ENCODE peak calls at places on chromosomes 13 and 19, in five cellular contexts. One of them, this sample, is unnamed.
A peak's percentile ranks its signal among the peaks of the same experiment; 100 is the strongest.

GRCh38 chr19:40312533-40312932 is 27.4 kb upstream of the AKT2 start:
- DNase-seq in H1: no peak
- DNase-seq in K562: no peak
- DNase-seq in HepG2: no peak
- DNase-seq in HCT116: no peak
- DNase-seq in this sample: no peak

GRCh38 chr19:58575183-58576041 is 2.3 kb upstream of the MZF1 start:
- DNase-seq in H1: peak; percentile 87
- DNase-seq in K562: peak; percentile 87
- DNase-seq in HepG2: peak; percentile 83
- DNase-seq in HCT116: peak; percentile 79
- DNase-seq in this sample: peak; percentile 58

GRCh38 chr19:15199652-15200574 is 882 bp downstream of the NOTCH3 start:
- DNase-seq in H1: peak; percentile 94
- DNase-seq in K562: peak; percentile 59
- DNase-seq in HepG2: no peak
- DNase-seq in HCT116: no peak
- DNase-seq in this sample: no peak

GRCh38 chr13:67763316-67763715 is 533.2 kb upstream of the PCDH9 start:
- DNase-seq in H1: no peak
- DNase-seq in K562: no peak
- DNase-seq in HepG2: no peak
- DNase-seq in HCT116: no peak
- DNase-seq in this sample: no peak

GRCh38 chr19:1067341-1068103 is 555 bp downstream of the ARHGAP45 start:
- DNase-seq in H1: no peak
- DNase-seq in K562: peak; percentile 46
- DNase-seq in HepG2: no peak
- DNase-seq in HCT116: no peak
- DNase-seq in this sample: no peak

GRCh38 chr13:45119469-45119989 is 781 bp upstream of the GTF2F2 start:
- DNase-seq in H1: no peak
- DNase-seq in K562: no peak
- DNase-seq in HepG2: no peak
- DNase-seq in HCT116: no peak
- DNase-seq in this sample: peak; percentile 26

GRCh38 chr13:109790951-109791605 is 4.7 kb upstream of the IRS2 start:
- DNase-seq in H1: no peak
- DNase-seq in K562: no peak
- DNase-seq in HepG2: peak; percentile 22
- DNase-seq in HCT116: no peak
- DNase-seq in this sample: no peak

GRCh38 chr19:42149447-42150202 is 17.4 kb upstream of the POU2F2 start:
- DNase-seq in H1: no peak
- DNase-seq in K562: no peak
- DNase-seq in HepG2: no peak
- DNase-seq in HCT116: no peak
- DNase-seq in this sample: no peak

GRCh38 chr19:44748426-44749254 is at the start of gene BCL3:
- DNase-seq in H1: no peak
- DNase-seq in K562: peak; percentile 70
- DNase-seq in HepG2: no peak
- DNase-seq in HCT116: no peak
- DNase-seq in this sample: no peak

GRCh38 chr13:113041821-113042335 is 63.7 kb upstream of the F7 start:
- DNase-seq in H1: no peak
- DNase-seq in K562: no peak
- DNase-seq in HepG2: no peak
- DNase-seq in HCT116: no peak
- DNase-seq in this sample: no peak

GRCh38 chr19:33815410-33816340 is 19.0 kb downstream of the KCTD15 start:
- DNase-seq in H1: no peak
- DNase-seq in K562: no peak
- DNase-seq in HepG2: no peak
- DNase-seq in HCT116: no peak
- DNase-seq in this sample: no peak

GRCh38 chr19:45095496-45096413 is 2.8 kb downstream of the PPP1R37 start:
- DNase-seq in H1: no peak
- DNase-seq in K562: no peak
- DNase-seq in HepG2: no peak
- DNase-seq in HCT116: no peak
- DNase-seq in this sample: no peak

GRCh38 chr19:18029617-18030338 is 21.8 kb downstream of the ARRDC2 start:
- DNase-seq in H1: no peak
- DNase-seq in K562: no peak
- DNase-seq in HepG2: peak; percentile 79
- DNase-seq in HCT116: peak; percentile 59
- DNase-seq in this sample: no peak

GRCh38 chr19:40601061-40601973 is at the start of gene LTBP4:
- DNase-seq in H1: no peak
- DNase-seq in K562: peak; percentile 70
- DNase-seq in HepG2: no peak
- DNase-seq in HCT116: no peak
- DNase-seq in this sample: no peak

GRCh38 chr19:50430888-50431342 is 1.8 kb upstream of the MYBPC2 start:
- DNase-seq in H1: no peak
- DNase-seq in K562: no peak
- DNase-seq in HepG2: no peak
- DNase-seq in HCT116: no peak
- DNase-seq in this sample: no peak

GRCh38 chr13:92807343-92807742 is 419.3 kb upstream of the GPC6 start:
- DNase-seq in H1: no peak
- DNase-seq in K562: no peak
- DNase-seq in HepG2: no peak
- DNase-seq in HCT116: no peak
- DNase-seq in this sample: no peak

GRCh38 chr13:71483733-71484132 is 383.3 kb downstream of the DACH1 start:
- DNase-seq in H1: no peak
- DNase-seq in K562: no peak
- DNase-seq in HepG2: no peak
- DNase-seq in HCT116: no peak
- DNase-seq in this sample: no peak

DNA sequence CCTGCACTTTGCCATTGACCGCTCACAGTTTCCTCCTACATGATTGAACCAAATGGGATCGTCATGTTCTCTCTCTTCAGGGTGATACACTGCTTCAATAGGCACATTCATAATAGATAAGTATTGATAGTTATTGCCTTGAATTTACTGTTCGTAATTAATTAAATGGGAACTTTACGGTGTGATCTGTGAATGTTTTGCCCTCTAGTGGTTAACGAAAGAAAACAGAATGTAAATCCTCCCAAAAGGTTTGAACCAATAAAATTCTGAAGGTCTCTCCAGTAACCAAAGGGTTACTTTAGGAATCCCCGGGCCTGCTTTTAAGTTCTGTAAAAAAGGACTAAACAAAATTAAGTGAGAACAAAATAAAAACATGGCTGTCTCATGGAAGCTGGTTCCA is 389.3 kb downstream of the DACH1 start:
- DNase-seq in H1: no peak
- DNase-seq in K562: no peak
- DNase-seq in HepG2: no peak
- DNase-seq in HCT116: peak; percentile 1
- DNase-seq in this sample: no peak
- TF ChIP-seq SRF in H1: no peak
- TF ChIP-seq SRF in K562: no peak
- TF ChIP-seq SRF in HepG2: no peak
- TF ChIP-seq SRF in HCT116: no peak
- TF ChIP-seq SRF in this sample: no peak

GRCh38 chr13:108322206-108322824 is 52.8 kb downstream of the TNFSF13B start:
- DNase-seq in H1: no peak
- DNase-seq in K562: peak; percentile 22
- DNase-seq in HepG2: peak; percentile 23
- DNase-seq in HCT116: peak; percentile 28
- DNase-seq in this sample: peak; percentile 9
- TF ChIP-seq SRF in H1: no peak
- TF ChIP-seq SRF in K562: no peak
- TF ChIP-seq SRF in HepG2: no peak
- TF ChIP-seq SRF in HCT116: no peak
- TF ChIP-seq SRF in this sample: no peak

DNA sequence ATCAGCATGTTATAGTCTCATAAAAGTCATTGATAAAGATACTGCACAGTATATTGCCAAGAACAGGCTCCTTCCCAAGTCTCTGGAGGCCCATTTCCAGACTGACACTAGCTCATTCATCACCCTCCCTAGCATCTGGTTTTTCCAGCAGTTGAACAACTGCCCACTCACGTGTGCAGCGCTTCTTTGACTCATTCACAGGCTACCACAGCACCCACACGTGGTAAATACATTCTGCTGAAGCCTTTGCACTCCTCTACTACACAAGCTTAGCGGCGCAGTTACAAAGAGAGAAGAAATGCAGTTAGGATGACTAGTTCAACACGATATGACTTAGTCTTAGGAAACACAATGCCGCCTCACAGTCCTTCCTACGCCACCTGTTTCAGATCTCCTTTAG is 87.7 kb downstream of the DOCK9 start:
- DNase-seq in H1: no peak
- DNase-seq in K562: no peak
- DNase-seq in HepG2: no peak
- DNase-seq in HCT116: no peak
- DNase-seq in this sample: no peak
- TF ChIP-seq SRF in H1: no peak
- TF ChIP-seq SRF in K562: no peak
- TF ChIP-seq SRF in HepG2: no peak
- TF ChIP-seq SRF in HCT116: no peak
- TF ChIP-seq SRF in this sample: no peak

GRCh38 chr13:26445092-26445491 is 112.4 kb upstream of the WASF3 start:
- DNase-seq in H1: no peak
- DNase-seq in K562: no peak
- DNase-seq in HepG2: no peak
- DNase-seq in HCT116: no peak
- DNase-seq in this sample: no peak

GRCh38 chr13:26446751-26447150 is 110.7 kb upstream of the WASF3 start:
- DNase-seq in H1: no peak
- DNase-seq in K562: no peak
- DNase-seq in HepG2: no peak
- DNase-seq in HCT116: no peak
- DNase-seq in this sample: no peak

DNA sequence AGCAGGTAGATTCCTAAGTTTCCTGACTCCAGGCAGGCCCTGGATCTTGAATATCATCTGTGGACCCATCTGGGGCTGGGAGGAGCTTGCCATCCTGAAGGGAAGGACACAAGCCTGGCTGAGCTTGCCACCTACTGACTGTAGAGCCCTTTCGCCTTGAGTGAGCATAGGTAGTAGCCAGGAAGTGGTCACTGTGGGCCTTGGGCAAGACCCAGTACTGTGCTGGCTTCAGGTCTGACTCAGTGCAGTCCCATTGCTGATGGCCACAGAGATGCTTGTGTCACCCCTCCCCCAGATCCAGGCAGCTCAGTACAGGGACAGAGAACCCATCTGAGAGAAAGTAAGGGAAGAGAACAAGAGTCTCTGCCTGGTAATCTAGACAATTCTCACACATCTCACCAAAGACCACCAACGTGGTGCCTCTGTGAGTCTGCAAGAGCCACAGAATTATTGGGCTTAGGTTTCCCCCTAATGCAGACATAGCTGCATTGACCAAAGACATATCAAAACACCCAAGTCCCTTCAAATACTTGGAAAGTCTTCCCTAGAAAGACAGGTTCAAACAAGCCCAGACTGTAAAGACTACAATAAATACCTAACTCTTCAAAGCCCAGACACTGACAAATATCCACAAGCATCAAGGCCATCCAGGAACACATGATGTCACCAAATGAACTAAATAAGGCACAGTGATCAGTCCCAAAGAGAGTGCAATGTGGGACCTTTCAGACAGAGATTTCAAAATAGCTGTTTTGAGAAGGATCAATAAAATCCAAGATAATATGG is 108.2 kb upstream of the WASF3 start:
- DNase-seq in H1: no peak
- DNase-seq in K562: no peak
- DNase-seq in HepG2: no peak
- DNase-seq in HCT116: no peak
- DNase-seq in this sample: no peak
- TF ChIP-seq SRF in H1: no peak
- TF ChIP-seq SRF in K562: no peak
- TF ChIP-seq SRF in HepG2: no peak
- TF ChIP-seq SRF in HCT116: no peak
- TF ChIP-seq SRF in this sample: no peak

GRCh38 chr13:24005711-24006281 is 108.5 kb upstream of the C1QTNF9B start:
- DNase-seq in H1: no peak
- DNase-seq in K562: no peak
- DNase-seq in HepG2: no peak
- DNase-seq in HCT116: no peak
- DNase-seq in this sample: peak; percentile 19
- TF ChIP-seq SRF in H1: no peak
- TF ChIP-seq SRF in K562: no peak
- TF ChIP-seq SRF in HepG2: no peak
- TF ChIP-seq SRF in HCT116: no peak
- TF ChIP-seq SRF in this sample: no peak

GRCh38 chr13:114080739-114081561 is 51.5 kb downstream of the RASA3 start:
- DNase-seq in H1: no peak
- DNase-seq in K562: no peak
- DNase-seq in HepG2: no peak
- DNase-seq in HCT116: no peak
- DNase-seq in this sample: no peak
- TF ChIP-seq SRF in H1: no peak
- TF ChIP-seq SRF in K562: no peak
- TF ChIP-seq SRF in HepG2: no peak
- TF ChIP-seq SRF in HCT116: no peak
- TF ChIP-seq SRF in this sample: no peak

GRCh38 chr13:105462981-105463380 is 1072.5 kb downstream of the EFNB2 start:
- DNase-seq in H1: no peak
- DNase-seq in K562: no peak
- DNase-seq in HepG2: no peak
- DNase-seq in HCT116: no peak
- DNase-seq in this sample: no peak

GRCh38 chr13:105465745-105466144 is 1069.7 kb downstream of the EFNB2 start:
- DNase-seq in H1: no peak
- DNase-seq in K562: no peak
- DNase-seq in HepG2: no peak
- DNase-seq in HCT116: no peak
- DNase-seq in this sample: no peak

GRCh38 chr13:105466376-105466775 is 1069.1 kb downstream of the EFNB2 start:
- DNase-seq in H1: no peak
- DNase-seq in K562: no peak
- DNase-seq in HepG2: no peak
- DNase-seq in HCT116: no peak
- DNase-seq in this sample: no peak

GRCh38 chr13:105465251-105465650 is 1070.2 kb downstream of the EFNB2 start:
- DNase-seq in H1: no peak
- DNase-seq in K562: no peak
- DNase-seq in HepG2: no peak
- DNase-seq in HCT116: no peak
- DNase-seq in this sample: no peak

GRCh38 chr13:105464249-105464648 is 1071.2 kb downstream of the EFNB2 start:
- DNase-seq in H1: no peak
- DNase-seq in K562: no peak
- DNase-seq in HepG2: no peak
- DNase-seq in HCT116: no peak
- DNase-seq in this sample: no peak
- TF ChIP-seq SRF in H1: no peak
- TF ChIP-seq SRF in K562: no peak
- TF ChIP-seq SRF in HepG2: no peak
- TF ChIP-seq SRF in HCT116: no peak
- TF ChIP-seq SRF in this sample: no peak

This sample was measured in GM12878.